ENCODE peak calls at places on chromosomes 3 and 15, in seven cellular contexts. W is K562, Z is adrenal gland, K is spleen, O is H1, H is HepG2, U is IMR-90. X is an unnamed sample. For H3K4me1, the result is how much of the 10 kb centered on the place peaks cover.

GRCh38 chr3:73254062-73254461 is 192.6 kb downstream of the EBLN2 start:
- DNase-seq in W (no peak), Z (no peak), K (no peak), O (no peak), H (no peak), U (no peak), X (no peak)

GRCh38 chr15:77032647-77033416 is 37.9 kb downstream of the PSTPIP1 start:
- DNase-seq in W (no peak), Z (peak), K (peak), O (no peak), H (no peak), U (no peak), X (no peak)

GRCh38 chr3:108150200-108150599 is 59.4 kb upstream of the CD47 start:
- DNase-seq in W (no peak), Z (no peak), K (no peak), O (no peak), H (no peak), U (no peak), X (no peak)

GRCh38 chr3:134449277-134449676 is 36.5 kb downstream of the ANAPC13 start:
- DNase-seq in W (no peak), Z (peak), K (no peak), O (no peak), H (peak), U (peak), X (peak)

GRCh38 chr3:195182470-195182795 is 88.5 kb downstream of the XXYLT1 start:
- DNase-seq in W (no peak), Z (no peak), K (no peak), O (no peak), H (no peak), U (peak), X (peak)

GRCh38 chr15:25905140-25905539 is 42.0 kb upstream of the ATP10A start:
- DNase-seq in W (no peak), Z (peak), K (no peak), O (no peak), H (no peak), U (peak), X (no peak)

GRCh38 chr15:28904541-28905303 is 18.9 kb downstream of the APBA2 start:
- DNase-seq in W (peak), Z (no peak), K (peak), O (no peak), H (no peak), U (no peak), X (no peak)

GRCh38 chr15:98955331-98955730 is 52.3 kb downstream of the PGPEP1L start:
- DNase-seq in W (no peak), Z (no peak), K (peak), O (no peak), H (no peak), U (no peak), X (no peak)

GRCh38 chr3:46214751-46215352 is 6.7 kb upstream of the CCR1 start:
- DNase-seq in W (no peak), Z (no peak), K (no peak), O (no peak), H (no peak), U (no peak), X (no peak)

GRCh38 chr3:179969525-179969924 is 67.2 kb downstream of the PEX5L start:
- DNase-seq in W (no peak), Z (no peak), K (no peak), O (no peak), H (no peak), U (no peak), X (no peak)

GRCh38 chr15:70535955-70536338 is 227.4 kb downstream of the UACA start:
- DNase-seq in W (no peak), Z (no peak), K (no peak), O (no peak), H (no peak), U (no peak), X (no peak)

GRCh38 chr3:195196266-195196665 is 74.7 kb downstream of the XXYLT1 start:
- DNase-seq in W (no peak), Z (no peak), K (no peak), O (no peak), H (no peak), U (peak), X (no peak)

GRCh38 chr15:65033659-65034269 is 4.3 kb upstream of the MTFMT start:
- DNase-seq in W (peak), Z (no peak), K (no peak), O (no peak), H (peak), U (peak), X (peak)

GRCh38 chr3:80190051-80190450 is 422.3 kb upstream of the ROBO1 start:
- DNase-seq in W (no peak), Z (peak), K (no peak), O (no peak), H (no peak), U (peak), X (peak)

GRCh38 chr3:59709702-59710555 is 660.1 kb upstream of the CFAP20DC start:
- DNase-seq in W (no peak), Z (peak), K (peak), O (no peak), H (no peak), U (no peak), X (no peak)

GRCh38 chr3:30743086-30743619 is 136.8 kb downstream of the TGFBR2 start:
- DNase-seq in W (no peak), Z (no peak), K (no peak), O (no peak), H (no peak), U (no peak), X (no peak)

GRCh38 chr3:115154611-115155010 is 7.5 kb upstream of the ZBTB20 start:
- DNase-seq in W (no peak), Z (no peak), K (no peak), O (no peak), H (no peak), U (no peak), X (no peak)

GRCh38 chr3:70615286-70615685 is 302.8 kb upstream of the MDFIC2 start:
- DNase-seq in W (no peak), Z (no peak), K (no peak), O (peak), H (no peak), U (no peak), X (no peak)

GRCh38 chr15:52010633-52011595 is 8.1 kb upstream of the MAPK6 start:
- DNase-seq in W (peak), Z (peak), K (no peak), O (no peak), H (peak), U (peak), X (no peak)

GRCh38 chr3:180624714-180625113 is 22.8 kb downstream of the TTC14 start:
- DNase-seq in W (no peak), Z (no peak), K (no peak), O (no peak), H (no peak), U (no peak), X (no peak)

GRCh38 chr15:93241696-93242585 is 152.9 kb upstream of the RGMA start:
- DNase-seq in W (no peak), Z (no peak), K (no peak), O (peak), H (no peak), U (no peak), X (no peak)

GRCh38 chr15:38168472-38169057 is 84.1 kb upstream of the SPRED1 start:
- DNase-seq in W (no peak), Z (no peak), K (no peak), O (no peak), H (no peak), U (no peak), X (no peak)

GRCh38 chr3:11634081-11634635 is 9.6 kb downstream of the VGLL4 start:
- DNase-seq in W (no peak), Z (peak), K (no peak), O (no peak), H (no peak), U (no peak), X (no peak)

GRCh38 chr15:27479232-27480140 is 508.5 kb downstream of the GABRG3 start:
- DNase-seq in W (no peak), Z (no peak), K (no peak), O (no peak), H (no peak), U (no peak), X (no peak)

GRCh38 chr3:133506215-133506901 is 67.1 kb upstream of the CDV3 start:
- DNase-seq in W (no peak), Z (no peak), K (no peak), O (no peak), H (no peak), U (no peak), X (no peak)

GRCh38 chr15:28021281-28022039 is 77.7 kb downstream of the OCA2 start:
- DNase-seq in W (peak), Z (peak), K (no peak), O (peak), H (peak), U (peak), X (peak)

GRCh38 chr15:58546066-58546591 is 114.3 kb downstream of the LIPC start:
- DNase-seq in W (peak), Z (no peak), K (no peak), O (no peak), H (no peak), U (no peak), X (no peak)

GRCh38 chr3:123317716-123318115 is 116.0 kb downstream of the SEC22A start:
- DNase-seq in W (no peak), Z (no peak), K (peak), O (no peak), H (no peak), U (no peak), X (no peak)

GRCh38 chr3:60185161-60185560 is 1066.1 kb downstream of the FHIT start:
- DNase-seq in W (no peak), Z (no peak), K (no peak), O (no peak), H (no peak), U (no peak), X (no peak)

DNA sequence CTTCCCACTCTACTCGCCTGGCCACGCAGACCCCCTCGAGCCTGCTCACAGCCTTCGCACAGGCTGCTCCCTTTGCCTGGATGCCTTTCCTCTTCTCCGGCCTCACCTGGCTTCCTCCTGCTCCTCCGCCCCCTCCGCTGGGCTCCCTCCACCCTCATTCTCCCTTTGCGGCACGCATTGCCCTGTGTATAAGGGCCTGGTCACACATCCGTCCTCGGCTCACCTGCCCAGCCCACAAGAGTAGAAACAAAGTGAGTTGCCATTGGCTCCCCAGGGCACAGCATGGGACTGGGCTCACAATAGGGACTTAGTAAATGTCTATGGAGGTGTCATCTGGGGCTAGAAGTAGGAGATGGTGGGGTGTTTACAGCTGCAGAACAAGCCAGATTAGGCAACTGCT is 4.2 kb downstream of the PLXND1 start:
- DNase-seq in W (no peak), Z (no peak), K (no peak), O (no peak), H (no peak), U (no peak), X (no peak)
- H3K27ac ChIP-seq in W (no peak), Z (peak), K (peak), O (no peak), H (no peak), U (no peak), X (no peak)

GRCh38 chr15:68204776-68205557 is at the start of gene CALML4:
- DNase-seq in W (peak), Z (peak), K (no peak), O (no peak), H (peak), U (no peak), X (no peak)

GRCh38 chr15:68204361-68204760 is 771 bp downstream of the CALML4 start:
- DNase-seq in W (no peak), Z (no peak), K (no peak), O (no peak), H (no peak), U (no peak), X (no peak)

GRCh38 chr15:68205558-68205944 is 419 bp upstream of the CALML4 start:
- DNase-seq in W (no peak), Z (no peak), K (no peak), O (no peak), H (no peak), U (no peak), X (no peak)

GRCh38 chr15:68203486-68203885 is 1.6 kb downstream of the CALML4 start:
- DNase-seq in W (no peak), Z (no peak), K (no peak), O (no peak), H (no peak), U (no peak), X (no peak)

DNA sequence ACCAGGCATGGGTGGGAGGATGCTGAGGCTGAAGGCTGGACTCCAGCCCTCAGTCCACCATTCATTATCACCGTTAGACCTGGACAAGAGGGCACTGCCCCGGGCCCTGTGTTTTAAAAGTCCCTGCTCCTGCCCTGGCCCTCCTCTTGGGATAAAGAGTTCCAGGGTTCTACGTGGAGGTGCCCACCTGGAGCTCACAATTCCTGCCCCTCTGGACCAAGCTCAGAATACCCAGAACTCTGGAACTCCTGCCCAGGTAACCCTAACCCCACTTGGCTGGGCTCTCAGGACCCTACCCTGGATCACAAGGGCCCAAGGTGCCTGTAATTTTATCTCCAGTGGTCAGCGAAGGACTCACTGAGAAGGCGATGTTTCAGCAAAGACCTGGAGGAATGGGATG is 1.2 kb downstream of the CALML4 start:
- DNase-seq in W (no peak), Z (no peak), K (no peak), O (no peak), H (no peak), U (no peak), X (no peak)
- H3K4me1 ChIP-seq in W (under half), Z (under half), K (half or more), O (under half), H (half or more), U (under half), X (under half)

GRCh38 chr3:27669505-27670085 is 52.5 kb downstream of the EOMES start:
- DNase-seq in W (no peak), Z (no peak), K (no peak), O (no peak), H (no peak), U (no peak), X (no peak)
- H3K27ac ChIP-seq in W (no peak), Z (no peak), K (no peak), O (no peak), H (no peak), U (no peak), X (no peak)

DNA sequence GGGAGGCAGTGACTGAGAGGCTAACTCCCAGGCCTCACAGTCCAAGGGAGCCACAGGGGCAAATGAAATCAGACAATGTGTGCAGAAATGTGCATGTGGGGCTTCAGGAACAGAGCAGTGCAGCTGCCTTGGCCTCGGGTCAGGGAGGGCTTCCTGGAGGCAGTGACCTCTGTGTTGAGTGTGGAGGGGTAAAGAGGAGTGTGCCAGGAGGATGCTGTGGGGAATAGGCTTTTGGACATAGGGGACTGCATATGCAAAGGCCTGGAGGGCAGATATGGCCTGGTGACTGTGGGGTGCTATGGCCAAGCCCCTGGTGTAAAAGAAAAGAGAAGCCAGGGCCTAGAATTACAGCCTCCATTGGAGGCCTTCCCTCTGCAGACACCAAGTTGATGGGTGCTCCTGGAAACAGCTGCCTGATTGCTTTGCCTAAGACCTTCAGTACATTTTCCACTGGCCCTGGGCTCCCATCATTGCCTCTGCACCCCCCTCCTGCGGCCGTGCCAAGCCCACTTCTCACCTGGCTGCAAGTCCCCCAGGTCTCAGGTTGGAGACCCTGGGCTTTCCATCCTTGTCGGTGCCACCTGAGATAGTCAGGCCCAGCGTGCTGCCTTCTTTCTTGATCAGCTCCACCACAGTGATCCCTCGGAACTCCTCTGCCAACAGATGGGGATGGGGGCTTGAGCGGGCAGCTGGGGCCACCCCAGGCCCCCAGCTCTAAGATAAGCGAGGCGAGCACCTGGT is 15.1 kb downstream of the GRIP2 start:
- DNase-seq in W (no peak), Z (no peak), K (peak), O (no peak), H (no peak), U (no peak), X (no peak)
- H3K4me1 ChIP-seq in W (under half), Z (under half), K (under half), O (under half), H (under half), U (under half), X (under half)

GRCh38 chr3:197807969-197808587 is 17.0 kb downstream of the LRCH3 start:
- DNase-seq in W (no peak), Z (no peak), K (no peak), O (no peak), H (no peak), U (peak), X (no peak)
- H3K27ac ChIP-seq in W (peak), Z (no peak), K (no peak), O (no peak), H (no peak), U (peak), X (peak)

DNA sequence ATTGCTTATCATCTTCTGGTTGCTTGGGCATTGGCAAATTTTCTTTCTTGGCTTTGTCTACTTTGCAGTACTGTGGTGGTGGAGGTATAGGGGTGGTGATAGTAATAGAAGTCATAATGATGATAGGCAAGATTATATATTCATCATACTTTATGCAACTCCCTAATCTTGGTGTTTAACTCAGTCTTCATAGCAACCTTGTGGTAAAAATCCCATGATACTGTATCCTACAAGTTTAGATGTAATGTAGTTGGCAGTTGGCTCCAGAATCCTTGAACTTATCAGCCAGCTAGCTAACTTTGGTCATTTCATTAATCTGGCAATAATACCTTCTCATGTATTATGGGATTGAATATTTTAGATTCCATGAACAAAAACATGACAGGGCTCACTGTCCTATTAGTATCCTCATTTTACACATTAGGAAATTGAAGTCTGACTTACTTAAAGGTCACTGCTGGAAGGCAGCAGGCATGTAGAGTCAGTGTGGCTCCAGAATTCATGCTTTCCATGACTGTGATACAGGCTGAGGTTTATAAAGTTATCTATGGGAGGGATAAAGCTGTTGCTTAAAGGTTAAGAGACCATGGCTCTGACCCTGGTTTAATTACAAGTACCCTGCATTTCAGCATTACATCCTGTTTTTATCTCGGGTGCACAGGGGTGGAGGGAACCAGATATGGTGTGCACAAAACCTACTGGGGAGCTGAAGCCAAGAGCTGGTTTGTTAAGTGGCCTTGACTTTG is 33.3 kb downstream of the RBMS3 start:
- DNase-seq in W (no peak), Z (no peak), K (no peak), O (no peak), H (no peak), U (no peak), X (no peak)
- H3K4me1 ChIP-seq in W (under half), Z (under half), K (under half), O (under half), H (under half), U (under half), X (under half)

DNA sequence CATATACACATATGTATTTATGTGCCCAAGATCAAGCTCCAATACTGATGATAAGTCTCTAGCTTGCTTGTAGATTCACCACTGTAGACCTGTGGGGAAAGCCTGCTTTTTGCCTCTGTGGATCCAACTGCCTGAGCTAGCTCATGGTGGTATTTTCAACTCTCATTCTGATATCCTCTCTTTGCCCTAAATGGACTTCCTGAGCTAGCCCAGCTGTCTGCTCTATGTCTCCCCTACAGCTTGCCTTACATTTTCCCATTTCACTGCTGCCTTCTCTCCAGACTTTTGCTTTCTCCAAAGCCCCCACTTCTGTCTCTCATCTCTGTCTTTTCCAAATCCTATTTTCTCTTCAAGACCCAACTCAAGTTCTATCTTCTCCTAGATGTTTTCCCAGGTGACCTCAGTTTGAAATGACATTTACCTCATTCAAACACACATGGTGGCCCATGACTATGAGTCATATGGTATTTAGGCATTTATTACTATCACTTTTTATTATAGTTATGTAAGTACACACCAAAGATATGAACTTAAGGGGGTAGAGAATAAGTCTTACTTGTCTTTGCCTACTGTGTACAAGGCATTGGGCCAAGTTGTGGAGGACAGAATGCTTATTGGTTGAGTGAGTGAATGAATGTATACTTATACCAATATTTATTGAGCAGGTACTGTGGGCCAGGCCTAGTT is 191.7 kb downstream of the NR1D2 start:
- DNase-seq in W (no peak), Z (no peak), K (no peak), O (no peak), H (no peak), U (peak), X (no peak)
- H3K27ac ChIP-seq in W (no peak), Z (no peak), K (no peak), O (no peak), H (no peak), U (no peak), X (no peak)

DNA sequence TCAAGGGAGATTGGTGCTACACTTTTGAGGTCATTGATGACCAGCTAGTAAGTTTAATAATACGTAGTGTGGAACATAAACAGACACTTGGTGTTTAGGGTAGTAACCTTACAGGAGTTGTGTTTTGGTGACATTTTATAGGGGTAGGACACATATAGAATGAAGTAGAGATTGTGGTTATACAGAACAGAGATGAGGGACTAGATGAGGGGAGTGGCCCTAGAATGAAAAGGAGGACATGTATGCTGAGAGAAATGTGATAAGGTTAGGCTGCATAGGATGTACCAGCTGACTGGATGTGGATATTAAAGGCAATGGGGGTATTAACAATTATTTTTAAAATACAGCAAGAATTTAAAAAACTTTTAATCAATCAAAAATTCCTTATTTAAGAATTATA is 8.0 kb downstream of the MBNL1 start:
- DNase-seq in W (no peak), Z (no peak), K (no peak), O (no peak), H (no peak), U (no peak), X (no peak)
- H3K4me1 ChIP-seq in W (under half), Z (under half), K (half or more), O (under half), H (half or more), U (under half), X (under half)

GRCh38 chr3:141929341-141929995 is 53.0 kb downstream of the ATP1B3 start:
- DNase-seq in W (no peak), Z (no peak), K (no peak), O (no peak), H (no peak), U (no peak), X (no peak)
- H3K27ac ChIP-seq in W (no peak), Z (no peak), K (no peak), O (no peak), H (no peak), U (no peak), X (no peak)